ENCODE peak calls at places on chromosomes 7 and 10, in eight cellular contexts. A is effector memory CD8-positive, alpha-beta T cell; V is GM20000; N is activated CD8-positive, alpha-beta T cell treated with anti-CD3 and anti-CD28 coated beads, Interleukin-2, amount 10 ng/mL, durations not matched to agents 7 days and 5 days; E is NCI-H1092; R is mesenteric fat pad; C is H9; B is smooth muscle cell of the brain vasculature. M is an unnamed sample.
A peak's percentile ranks its signal among the peaks of the same experiment; 100 is the strongest.

GRCh38 chr10:28089467-28089866 is 90.6 kb upstream of the ODAD2 start:
- DNase-seq in A (no peak), V (no peak), N (no peak), E (no peak), R (no peak), C (no peak), B (no peak), M (no peak)

GRCh38 chr7:37450035-37450434 is 1.4 kb upstream of the ELMO1 start:
- DNase-seq in A (no peak), V (no peak), N (no peak), E (no peak), R (no peak), C (no peak), B (no peak), M (no peak)

GRCh38 chr10:97547889-97548485 is 24.6 kb upstream of the ANKRD2 start:
- DNase-seq in A (no peak), V (no peak), N (no peak), E (no peak), R (no peak), C (no peak), B (no peak), M (no peak)

GRCh38 chr7:97104719-97105129 is 12.8 kb upstream of the SDHAF3 start:
- DNase-seq in A (peak; percentile 64), V (peak; percentile 71), N (peak; percentile 69), E (peak; percentile 76), R (peak; percentile 91), C (peak; percentile 88), B (peak; percentile 43), M (peak; percentile 51)

GRCh38 chr7:122942765-122943164 is 52.7 kb downstream of the TAS2R16 start:
- DNase-seq in A (no peak), V (no peak), N (no peak), E (no peak), R (no peak), C (no peak), B (no peak), M (no peak)

GRCh38 chr7:140159487-140159886 is 17.3 kb downstream of the KDM7A start:
- DNase-seq in A (no peak), V (no peak), N (no peak), E (no peak), R (no peak), C (no peak), B (no peak), M (no peak)

GRCh38 chr10:34791228-34791627 is 23.9 kb downstream of the PARD3 start:
- DNase-seq in A (no peak), V (no peak), N (no peak), E (no peak), R (no peak), C (no peak), B (no peak), M (no peak)

GRCh38 chr7:30584415-30584814 is 10.3 kb upstream of the GARS1 start:
- DNase-seq in A (no peak), V (no peak), N (no peak), E (no peak), R (no peak), C (no peak), B (no peak), M (no peak)

GRCh38 chr10:102281103-102281502 is 35.8 kb downstream of the GBF1 start:
- DNase-seq in A (no peak), V (no peak), N (no peak), E (no peak), R (no peak), C (no peak), B (no peak), M (no peak)

GRCh38 chr10:129955591-129956284 is 8.3 kb downstream of the EBF3 start:
- DNase-seq in A (no peak), V (no peak), N (no peak), E (no peak), R (no peak), C (no peak), B (no peak), M (no peak)

GRCh38 chr7:27647052-27647451 is 15.6 kb downstream of the HIBADH start:
- DNase-seq in A (no peak), V (no peak), N (no peak), E (no peak), R (no peak), C (no peak), B (no peak), M (no peak)

GRCh38 chr7:26865094-26865388 is 651 bp upstream of the SKAP2 start:
- DNase-seq in A (no peak), V (no peak), N (no peak), E (peak; percentile 81), R (no peak), C (no peak), B (no peak), M (no peak)

GRCh38 chr10:99979066-99979685 is 30.6 kb downstream of the DNMBP start:
- DNase-seq in A (no peak), V (no peak), N (no peak), E (no peak), R (no peak), C (no peak), B (no peak), M (no peak)

GRCh38 chr7:141654551-141654950 is 47.4 kb downstream of the DENND11 start:
- DNase-seq in A (peak; percentile 60), V (peak; percentile 70), N (peak; percentile 78), E (peak; percentile 79), R (no peak), C (peak; percentile 76), B (peak; percentile 28), M (peak; percentile 75)

GRCh38 chr10:35214607-35215020 is 88.0 kb downstream of the CREM start:
- DNase-seq in A (no peak), V (no peak), N (no peak), E (no peak), R (no peak), C (no peak), B (no peak), M (no peak)

GRCh38 chr7:4720225-4720624 is 38.1 kb downstream of the FOXK1 start:
- DNase-seq in A (no peak), V (no peak), N (no peak), E (no peak), R (no peak), C (no peak), B (no peak), M (no peak)

GRCh38 chr10:94069884-94070283 is 76.2 kb downstream of the PLCE1 start:
- DNase-seq in A (no peak), V (no peak), N (no peak), E (no peak), R (no peak), C (no peak), B (no peak), M (no peak)

GRCh38 chr10:97331304-97331703 is 3.2 kb downstream of the FRAT2 start:
- DNase-seq in A (no peak), V (no peak), N (no peak), E (no peak), R (no peak), C (no peak), B (no peak), M (no peak)

GRCh38 chr10:121598261-121599249 is at the start of gene FGFR2:
- DNase-seq in A (peak; percentile 23), V (peak; percentile 88), N (peak; percentile 36), E (peak; percentile 65), R (peak; percentile 92), C (peak; percentile 88), B (no peak), M (no peak)

GRCh38 chr10:95550073-95550672 is 11.0 kb downstream of the SORBS1 start:
- DNase-seq in A (no peak), V (no peak), N (no peak), E (peak; percentile 50), R (no peak), C (no peak), B (no peak), M (no peak)

GRCh38 chr10:49508249-49508648 is 30.7 kb downstream of the ERCC6 start:
- DNase-seq in A (peak; percentile 23), V (no peak), N (peak; percentile 70), E (no peak), R (no peak), C (no peak), B (no peak), M (no peak)

GRCh38 chr7:50962962-50963374 is 180.3 kb upstream of the GRB10 start:
- DNase-seq in A (no peak), V (no peak), N (no peak), E (peak; percentile 79), R (no peak), C (peak; percentile 55), B (peak; percentile 87), M (no peak)

GRCh38 chr7:119999743-120000475 is 273.1 kb upstream of the KCND2 start:
- DNase-seq in A (no peak), V (no peak), N (no peak), E (no peak), R (no peak), C (no peak), B (no peak), M (no peak)

GRCh38 chr10:69160809-69161225 is 19.2 kb upstream of the SUPV3L1 start:
- DNase-seq in A (no peak), V (no peak), N (no peak), E (no peak), R (no peak), C (no peak), B (no peak), M (no peak)

GRCh38 chr7:96182424-96183158 is 139.3 kb downstream of the SLC25A13 start:
- DNase-seq in A (no peak), V (peak; percentile 5), N (no peak), E (no peak), R (no peak), C (no peak), B (no peak), M (no peak)

GRCh38 chr10:47359626-47360418 is 11.7 kb downstream of the RBP3 start:
- DNase-seq in A (no peak), V (no peak), N (no peak), E (no peak), R (peak; percentile 80), C (no peak), B (no peak), M (no peak)

GRCh38 chr10:15363031-15363430 is 8.1 kb downstream of the FAM171A1 start:
- DNase-seq in A (no peak), V (no peak), N (no peak), E (no peak), R (no peak), C (no peak), B (no peak), M (no peak)

GRCh38 chr10:29514306-29514705 is 120.5 kb downstream of the SVIL start:
- DNase-seq in A (no peak), V (no peak), N (no peak), E (no peak), R (no peak), C (no peak), B (no peak), M (no peak)

GRCh38 chr10:35127289-35127891 is 744 bp downstream of the CREM start:
- DNase-seq in A (peak; percentile 63), V (peak; percentile 31), N (peak; percentile 62), E (no peak), R (peak; percentile 94), C (no peak), B (peak; percentile 20), M (peak; percentile 48)